ENCODE peak calls at places on chromosomes 6 and 20, in eight cellular contexts. K is frontal cortex; H is HFFc6; Z is right atrium auricular region; W is NCI-H2029; N is activated T-cell treated with anti-CD3 and anti-CD28 coated beads, Interleukin-2, amount 50 U/mL, for 72 hours; P is nucleus accumbens; D is NCI-H460. T is an unnamed sample.

GRCh38 chr6:146543211-146543939 is at the start of gene RAB32:
- DNase-seq in W (no peak), K (peak; percentile 90), H (peak; percentile 94), P (peak; percentile 68), N (peak; percentile 48), D (peak; percentile 77), Z (peak; percentile 93), T (no peak)

GRCh38 chr6:105835373-105835772 is 250.8 kb upstream of the PRDM1 start:
- DNase-seq in N (no peak), Z (no peak), H (peak; percentile 6), D (peak; percentile 21), K (no peak), W (no peak), P (no peak), T (no peak)

GRCh38 chr20:32672982-32673727 is 586 bp downstream of the C20orf203 start:
- DNase-seq in P (no peak), K (no peak), N (peak; percentile 52), W (no peak), Z (no peak), D (no peak), H (no peak), T (no peak)

GRCh38 chr6:116536216-116536621 is 9.3 kb downstream of the TRAPPC3L start:
- DNase-seq in W (peak; percentile 100), D (peak; percentile 57), Z (no peak), N (peak; percentile 18), K (peak; percentile 12), H (peak; percentile 62), P (no peak), T (no peak)

GRCh38 chr6:165905744-165906143 is 242.7 kb upstream of the PDE10A start:
- DNase-seq in H (no peak), K (no peak), D (no peak), P (no peak), W (no peak), N (no peak), Z (no peak), T (no peak)

GRCh38 chr6:131954775-131955107 is 3.6 kb upstream of the CCN2 start:
- DNase-seq in K (no peak), W (no peak), H (peak; percentile 62), N (no peak), P (no peak), Z (peak; percentile 75), D (peak; percentile 87), T (no peak)

GRCh38 chr6:21227486-21227885 is 366.1 kb upstream of the SOX4 start:
- DNase-seq in H (peak; percentile 61), W (no peak), D (no peak), P (no peak), N (no peak), K (no peak), Z (no peak), T (no peak)

GRCh38 chr20:3730803-3731370 is 1.6 kb upstream of the HSPA12B start:
- DNase-seq in H (no peak), K (no peak), N (no peak), W (no peak), P (no peak), D (no peak), Z (no peak), T (no peak)

GRCh38 chr6:114339706-114340105 is 3.1 kb downstream of the HS3ST5 start:
- DNase-seq in Z (no peak), H (no peak), P (no peak), N (no peak), W (no peak), K (no peak), D (no peak), T (no peak)

GRCh38 chr6:125904871-125905270 is 51.7 kb upstream of the HINT3 start:
- DNase-seq in D (no peak), W (no peak), H (peak; percentile 70), P (no peak), K (no peak), Z (no peak), N (peak; percentile 77), T (no peak)

GRCh38 chr20:10639762-10640556 is 33.8 kb downstream of the JAG1 start:
- DNase-seq in Z (no peak), D (no peak), N (no peak), K (peak; percentile 44), P (peak; percentile 29), W (no peak), H (no peak), T (no peak)

GRCh38 chr20:48607544-48607865 is 220.3 kb downstream of the PREX1 start:
- DNase-seq in W (no peak), K (no peak), P (no peak), D (no peak), H (no peak), N (no peak), Z (no peak), T (no peak)

GRCh38 chr20:45894797-45895196 is 3.7 kb downstream of the CTSA start:
- DNase-seq in N (no peak), P (no peak), K (no peak), W (no peak), D (no peak), H (no peak), Z (no peak), T (no peak)

GRCh38 chr6:18400831-18401446 is 13.8 kb downstream of the RNF144B start:
- DNase-seq in D (no peak), H (no peak), W (no peak), N (no peak), Z (no peak), P (no peak), K (no peak), T (no peak)

GRCh38 chr20:35903843-35904242 is 50.5 kb downstream of the SCAND1 start:
- DNase-seq in W (no peak), N (no peak), H (no peak), P (no peak), K (no peak), D (no peak), Z (no peak), T (no peak)

GRCh38 chr6:7004581-7005297 is 103.0 kb upstream of the RREB1 start:
- DNase-seq in K (no peak), P (no peak), N (no peak), H (no peak), W (no peak), Z (no peak), D (no peak), T (no peak)

GRCh38 chr6:138560130-138560850 is 61.0 kb upstream of the NHSL1 start:
- DNase-seq in Z (no peak), N (no peak), H (no peak), W (no peak), K (no peak), P (no peak), D (no peak), T (no peak)

GRCh38 chr6:141550471-141550870 is 582.3 kb upstream of the GJE1 start:
- DNase-seq in Z (no peak), W (no peak), K (no peak), H (no peak), P (no peak), N (no peak), D (no peak), T (no peak)

GRCh38 chr6:132490024-132490423 is 22.9 kb downstream of the STX7 start:
- DNase-seq in W (no peak), N (no peak), K (no peak), Z (no peak), D (no peak), H (peak; percentile 21), P (no peak), T (no peak)

T was measured in NCI-H2107.